ENCODE peak calls at places on chromosome 16, in six cellular contexts. P, U, R, B, V and E are unnamed samples.

GRCh38 chr16:68287276-68288251 is 23.2 kb downstream of the SLC7A6OS start:
- DNase-seq in P (peak), U (no peak), R (peak), B (no peak), V (no peak), E (peak)

GRCh38 chr16:82769845-82770244 is 143.1 kb downstream of the CDH13 start:
- DNase-seq in P (no peak), U (no peak), R (no peak), B (no peak), V (no peak), E (no peak)

GRCh38 chr16:28839899-28840298 is 6.2 kb downstream of the TUFM start:
- DNase-seq in P (no peak), U (no peak), R (no peak), B (no peak), V (no peak), E (no peak)

GRCh38 chr16:65200857-65201256 is 79.0 kb upstream of the CDH11 start:
- DNase-seq in P (no peak), U (no peak), R (no peak), B (no peak), V (no peak), E (no peak)

GRCh38 chr16:2008009-2008526 is 1.6 kb downstream of the ZNF598 start:
- DNase-seq in P (no peak), U (no peak), R (peak), B (peak), V (peak), E (no peak)

GRCh38 chr16:3017806-3018506 is at the start of gene CLDN6:
- DNase-seq in P (no peak), U (no peak), R (no peak), B (no peak), V (no peak), E (no peak)

GRCh38 chr16:83713597-83713996 is 94.2 kb upstream of the HSBP1 start:
- DNase-seq in P (no peak), U (no peak), R (no peak), B (no peak), V (no peak), E (peak)

GRCh38 chr16:28538733-28539596 is at the start of gene NUPR1:
- DNase-seq in P (no peak), U (peak), R (peak), B (no peak), V (peak), E (no peak)

GRCh38 chr16:82792704-82793103 is 165.9 kb downstream of the CDH13 start:
- DNase-seq in P (no peak), U (no peak), R (no peak), B (no peak), V (no peak), E (no peak)

GRCh38 chr16:10619271-10619849 is 39.0 kb upstream of the EMP2 start:
- DNase-seq in P (no peak), U (peak), R (peak), B (peak), V (peak), E (no peak)

GRCh38 chr16:74184839-74185238 is 111.8 kb upstream of the PSMD7 start:
- DNase-seq in P (no peak), U (no peak), R (no peak), B (no peak), V (no peak), E (no peak)

GRCh38 chr16:78324649-78325274 is 225.3 kb downstream of the WWOX start:
- DNase-seq in P (no peak), U (no peak), R (no peak), B (no peak), V (no peak), E (no peak)

GRCh38 chr16:53054670-53055485 is at the start of gene CHD9:
- DNase-seq in P (peak), U (peak), R (peak), B (peak), V (peak), E (peak)

GRCh38 chr16:73298562-73298961 is 250.6 kb upstream of the ZFHX3 start:
- DNase-seq in P (no peak), U (no peak), R (no peak), B (no peak), V (no peak), E (no peak)

GRCh38 chr16:20867585-20867984 is 32.6 kb downstream of the DCUN1D3 start:
- DNase-seq in P (no peak), U (no peak), R (no peak), B (no peak), V (peak), E (no peak)

GRCh38 chr16:526181-527014 is 1.1 kb upstream of the CAPN15 start:
- DNase-seq in P (no peak), U (peak), R (no peak), B (peak), V (peak), E (no peak)

GRCh38 chr16:10088380-10088793 is 93.8 kb downstream of the GRIN2A start:
- DNase-seq in P (no peak), U (no peak), R (no peak), B (no peak), V (no peak), E (no peak)

GRCh38 chr16:9225527-9226316 is 134.3 kb downstream of the HAPSTR1 start:
- DNase-seq in P (no peak), U (peak), R (no peak), B (no peak), V (no peak), E (peak)

GRCh38 chr16:84423416-84423837 is 55.1 kb downstream of the ATP2C2 start:
- DNase-seq in P (no peak), U (no peak), R (peak), B (peak), V (peak), E (peak)

GRCh38 chr16:3938843-3939624 is 58.5 kb upstream of the CREBBP start:
- DNase-seq in P (peak), U (peak), R (peak), B (peak), V (no peak), E (peak)